ENCODE peak calls at places on chromosomes 6 and 20, in seven cellular contexts. L is fibroblast of lung, O is A549, S is OCI-LY7, K is mammary epithelial cell, U is endothelial cell of umbilical vein, C is PC-9. I is an unnamed sample. For H3K4me1, the result is how much of the 10 kb centered on the place peaks cover.

GRCh38 chr6:79157961-79158644 is 76.4 kb downstream of the HMGN3 start:
- DNase-seq in O (no peak), S (no peak), U (no peak), K (no peak), L (no peak), C (no peak), I (no peak)

GRCh38 chr6:149212892-149213786 is 104.4 kb upstream of the TAB2 start:
- DNase-seq in K (no peak), S (no peak), U (no peak), L (peak), O (no peak), C (no peak), I (no peak)

GRCh38 chr20:44544178-44544719 is 22.4 kb upstream of the SERINC3 start:
- DNase-seq in U (no peak), L (no peak), K (no peak), S (no peak), O (no peak), C (no peak), I (no peak)

GRCh38 chr6:116381000-116381399 is 10.3 kb downstream of the DSE start:
- DNase-seq in O (no peak), S (no peak), U (no peak), K (peak), C (no peak), L (peak), I (no peak)

GRCh38 chr6:165325609-165326008 is 16.2 kb upstream of the C6orf118 start:
- DNase-seq in U (no peak), O (no peak), S (no peak), L (no peak), K (no peak), C (no peak), I (no peak)

GRCh38 chr20:63566395-63567131 is 7.5 kb downstream of the HELZ2 start:
- DNase-seq in U (no peak), L (no peak), S (no peak), O (no peak), C (no peak), K (no peak), I (no peak)

GRCh38 chr6:93779086-93779858 is 359.9 kb upstream of the EPHA7 start:
- DNase-seq in C (no peak), S (no peak), O (no peak), K (no peak), U (peak), L (peak), I (no peak)

GRCh38 chr6:149830731-149831379 is 33.3 kb downstream of the LRP11 start:
- DNase-seq in C (no peak), L (peak), U (no peak), S (no peak), K (no peak), O (no peak), I (no peak)

GRCh38 chr20:19786311-19786710 is 28.3 kb downstream of the RIN2 start:
- DNase-seq in U (peak), L (peak), K (peak), S (no peak), O (no peak), C (peak), I (no peak)

GRCh38 chr20:47678536-47678935 is 106.7 kb downstream of the SULF2 start:
- DNase-seq in K (no peak), U (no peak), C (no peak), L (no peak), O (no peak), S (no peak), I (no peak)

GRCh38 chr20:47679462-47679861 is 105.8 kb downstream of the SULF2 start:
- DNase-seq in O (no peak), K (no peak), C (no peak), S (no peak), U (no peak), L (no peak), I (no peak)

GRCh38 chr20:47677314-47678129 is 107.8 kb downstream of the SULF2 start:
- DNase-seq in S (peak), C (peak), L (peak), O (peak), U (peak), K (peak), I (peak)

GRCh38 chr20:47676912-47677311 is 108.4 kb downstream of the SULF2 start:
- DNase-seq in O (no peak), K (no peak), S (no peak), C (no peak), L (no peak), U (no peak), I (no peak)

DNA sequence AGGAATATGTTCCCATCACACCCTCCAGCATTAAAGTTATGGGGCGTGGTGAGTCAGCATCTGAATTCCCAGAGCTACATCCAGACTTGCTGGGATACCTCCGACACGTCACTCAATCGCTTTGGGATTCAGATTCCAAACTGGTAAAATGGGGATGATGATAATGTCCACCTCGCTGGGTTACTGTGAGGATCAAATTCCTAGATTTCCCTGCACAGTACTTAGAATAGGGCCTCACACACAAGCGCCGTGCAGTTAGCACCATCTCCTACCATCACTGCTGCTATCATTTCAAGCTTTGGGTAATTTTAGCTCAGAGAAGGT is 107.2 kb downstream of the SULF2 start:
- DNase-seq in O (no peak), U (no peak), S (no peak), C (no peak), K (no peak), L (no peak), I (no peak)
- TF ChIP-seq CTCF in O (no peak), U (no peak), S (peak), C (no peak), K (no peak), L (no peak), I (no peak)

DNA sequence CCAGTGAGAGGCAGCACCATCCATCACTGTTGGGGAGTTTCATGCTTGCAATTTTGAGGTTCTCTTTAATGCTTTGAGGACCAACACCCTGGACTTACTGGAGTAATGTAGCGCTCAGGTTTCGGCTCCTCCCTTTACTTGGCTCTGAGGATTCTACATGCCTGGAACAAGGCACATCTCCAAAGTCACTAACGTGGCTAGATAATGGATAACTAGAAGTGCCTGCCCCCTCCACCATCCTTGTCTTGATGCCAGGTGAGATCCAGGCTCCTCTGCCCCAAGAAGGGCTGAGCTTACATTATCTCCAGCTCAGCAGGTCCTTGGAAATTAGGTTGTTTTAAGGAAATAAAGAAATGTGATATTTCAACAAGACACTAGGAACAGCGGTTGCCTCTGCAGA is 75.5 kb upstream of the ZNFX1 start:
- DNase-seq in C (no peak), K (no peak), U (no peak), L (no peak), S (no peak), O (no peak), I (no peak)
- H3K4me2 ChIP-seq in C (no peak), K (no peak), U (no peak), L (no peak), S (no peak), O (peak), I (no peak)

GRCh38 chr20:23144856-23145255 is 58.7 kb upstream of the CD93 start:
- DNase-seq in O (no peak), U (no peak), S (no peak), C (no peak), K (no peak), L (no peak), I (no peak)
- H3K4me1 ChIP-seq in O (under half), U (half or more), S (under half), C (half or more), K (under half), L (under half), I (half or more)

GRCh38 chr6:28104392-28105250 is 19.8 kb upstream of the ZSCAN16 start:
- DNase-seq in U (peak), K (peak), S (peak), L (peak), C (peak), O (peak), I (no peak)
- TF ChIP-seq CTCF in U (peak), K (peak), S (peak), L (peak), C (peak), O (no peak), I (no peak)

GRCh38 chr20:45850926-45851325 is 6.3 kb downstream of the ACOT8 start:
- DNase-seq in O (no peak), K (no peak), L (no peak), S (no peak), C (no peak), U (no peak), I (no peak)
- H3K4me2 ChIP-seq in O (no peak), K (no peak), L (no peak), S (no peak), C (no peak), U (no peak), I (no peak)

DNA sequence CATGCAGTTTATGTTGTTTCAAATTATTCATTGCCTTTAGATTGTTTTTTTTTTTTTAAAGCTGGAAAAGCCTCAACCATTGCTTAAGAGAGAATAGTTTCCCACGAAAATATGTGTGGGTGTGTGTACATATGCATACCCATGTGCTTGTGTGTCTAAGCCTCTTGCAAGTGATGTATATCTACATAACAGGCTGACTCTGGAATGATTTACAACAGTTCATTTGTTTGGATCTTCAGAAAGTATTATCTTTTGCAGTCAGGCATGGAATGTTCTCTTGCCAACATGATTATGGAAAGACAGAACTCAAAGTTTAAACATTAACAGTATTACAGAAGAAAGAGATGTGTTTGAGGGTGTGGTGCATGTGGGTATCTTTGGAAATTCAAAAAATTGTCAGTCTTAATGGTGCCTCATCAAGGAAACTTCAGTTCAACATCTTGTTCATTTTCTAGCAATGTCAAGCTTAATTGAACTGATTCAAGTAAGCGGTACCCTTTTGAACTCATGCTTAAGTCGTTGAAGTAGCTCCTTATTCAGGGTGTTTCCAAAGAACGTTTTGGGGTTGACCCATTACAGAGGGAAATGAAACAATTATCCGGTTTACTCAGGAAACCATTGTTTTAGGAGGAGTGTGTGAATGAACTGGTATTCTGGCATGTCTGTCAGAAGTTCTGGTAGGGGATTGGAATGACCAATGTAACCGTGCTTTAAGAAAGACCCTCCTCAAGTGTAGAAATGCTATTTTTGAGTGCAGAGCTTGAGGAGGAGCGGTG is 60.1 kb downstream of the ADGRG6 start:
- DNase-seq in L (peak), C (no peak), S (no peak), O (no peak), U (peak), K (peak), I (no peak)
- H3K4me1 ChIP-seq in L (under half), C (under half), S (under half), O (half or more), U (under half), K (under half), I (under half)

GRCh38 chr6:44029489-44030185 is 97.6 kb downstream of the MRPL14 start:
- DNase-seq in K (no peak), S (no peak), O (no peak), L (no peak), U (no peak), C (no peak), I (no peak)

GRCh38 chr6:44025226-44025625 is 102.0 kb downstream of the MRPL14 start:
- DNase-seq in C (no peak), L (no peak), U (no peak), K (no peak), O (no peak), S (no peak), I (no peak)

GRCh38 chr6:44024597-44025219 is 102.5 kb downstream of the MRPL14 start:
- DNase-seq in L (no peak), C (no peak), K (no peak), U (no peak), S (peak), O (no peak), I (peak)

GRCh38 chr6:44030812-44031454 is 96.3 kb downstream of the MRPL14 start:
- DNase-seq in C (no peak), O (no peak), U (no peak), S (no peak), K (no peak), L (no peak), I (no peak)

DNA sequence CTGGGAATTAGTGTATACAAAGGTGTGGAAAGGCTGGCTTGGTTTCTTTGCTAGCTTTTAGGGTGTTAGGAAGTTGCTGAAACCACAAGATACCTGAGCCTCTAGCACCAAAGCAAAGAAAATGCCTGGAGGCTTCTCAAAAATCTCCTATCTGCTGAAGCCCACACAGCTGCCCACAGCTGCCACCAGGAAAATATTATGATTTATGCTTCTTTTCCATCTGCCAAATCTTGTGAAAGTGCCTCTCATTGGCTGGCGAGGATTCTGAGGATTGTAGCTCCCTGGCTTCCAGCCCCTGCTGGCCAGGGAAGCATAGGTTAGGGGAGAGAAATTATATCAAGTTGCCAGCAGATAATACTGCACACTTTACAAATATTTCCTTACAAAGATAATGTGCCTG is 98.5 kb downstream of the MRPL14 start:
- DNase-seq in K (peak), C (peak), S (no peak), U (no peak), L (peak), O (no peak), I (no peak)
- TF ChIP-seq CTCF in K (no peak), C (peak), S (no peak), U (peak), L (peak), O (no peak), I (no peak)

GRCh38 chr20:48901326-48901725 is 20.2 kb upstream of the ARFGEF2 start:
- DNase-seq in K (no peak), C (no peak), L (no peak), O (no peak), S (no peak), U (no peak), I (no peak)

GRCh38 chr20:48899881-48900280 is 21.6 kb upstream of the ARFGEF2 start:
- DNase-seq in K (no peak), S (no peak), O (no peak), U (no peak), L (no peak), C (no peak), I (no peak)

GRCh38 chr20:48898896-48899513 is 22.5 kb upstream of the ARFGEF2 start:
- DNase-seq in L (no peak), C (no peak), O (no peak), U (no peak), K (no peak), S (no peak), I (no peak)

GRCh38 chr20:48898210-48898609 is 23.3 kb upstream of the ARFGEF2 start:
- DNase-seq in C (no peak), U (no peak), L (peak), K (no peak), O (no peak), S (no peak), I (no peak)

GRCh38 chr20:48897298-48898044 is 24.0 kb upstream of the ARFGEF2 start:
- DNase-seq in U (peak), O (peak), K (peak), S (peak), C (peak), L (peak), I (no peak)
- H3K4me2 ChIP-seq in U (no peak), O (peak), K (peak), S (peak), C (peak), L (no peak), I (no peak)

GRCh38 chr20:57390604-57391438 is at the start of gene RBM38:
- DNase-seq in K (peak), O (peak), U (peak), C (peak), S (peak), L (peak), I (peak)

GRCh38 chr20:57391439-57392129 is 388 bp downstream of the RBM38 start:
- DNase-seq in L (peak), K (no peak), S (peak), U (no peak), C (no peak), O (no peak), I (no peak)

GRCh38 chr20:57387945-57388351 is 3.2 kb upstream of the RBM38 start:
- DNase-seq in U (no peak), S (no peak), O (no peak), C (no peak), L (no peak), K (no peak), I (no peak)

GRCh38 chr20:57388953-57389694 is 2.1 kb upstream of the RBM38 start:
- DNase-seq in L (peak), C (peak), K (peak), O (no peak), S (peak), U (peak), I (no peak)

DNA sequence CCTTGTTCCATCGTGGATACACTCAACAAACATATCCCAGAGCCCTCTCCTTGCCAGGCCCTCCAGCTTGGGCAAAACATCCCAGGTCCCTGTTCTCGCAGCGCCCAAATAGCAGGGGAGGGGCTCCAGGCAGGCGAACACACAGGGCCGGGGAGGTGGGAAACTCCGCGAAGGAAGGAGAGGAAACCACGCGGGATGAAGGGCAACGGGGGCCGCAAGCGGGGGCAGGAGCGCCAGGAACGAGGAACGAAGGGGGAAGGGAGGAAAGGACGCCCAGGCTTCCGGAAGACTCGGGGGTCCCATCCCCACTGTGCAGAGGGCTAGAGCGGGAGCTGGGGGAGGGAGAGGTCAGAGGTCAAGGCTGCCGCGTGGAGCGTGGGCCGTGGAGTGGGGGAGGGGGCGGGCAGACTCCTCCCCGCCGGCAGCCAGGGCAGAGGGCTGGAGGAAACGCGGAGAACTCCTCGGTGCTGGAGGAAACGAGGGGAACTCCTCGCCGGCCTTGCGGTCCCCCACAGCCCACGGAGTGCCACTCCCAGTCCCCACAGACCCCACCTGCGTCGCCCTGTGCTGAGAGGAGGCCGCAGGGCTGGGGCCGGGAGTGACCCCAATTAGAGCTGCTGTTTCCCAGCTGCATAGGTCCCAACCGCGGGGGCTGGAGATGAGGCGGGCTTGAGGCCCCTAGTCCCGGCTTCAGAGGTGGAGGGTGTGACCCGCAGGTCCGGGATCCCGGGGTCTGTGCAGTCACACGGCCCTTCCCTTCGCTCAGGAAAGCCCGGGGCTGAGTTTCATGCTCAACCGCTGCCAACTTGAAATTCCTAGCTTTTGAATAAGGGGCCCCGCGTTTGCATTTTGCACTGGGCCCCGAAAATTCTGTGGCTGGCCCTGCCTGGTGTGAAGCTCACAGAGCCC is 1.2 kb upstream of the RBM38 start:
- DNase-seq in L (no peak), C (no peak), S (no peak), U (peak), K (no peak), O (no peak), I (no peak)
- H3K4me1 ChIP-seq in L (under half), C (under half), S (under half), U (under half), K (under half), O (under half), I (under half)